ENCODE peak calls at places on chromosomes 16 and 17, in seven cellular contexts. One of them, this sample, is unnamed.

GRCh38 chr16:85535352-85536072 is 77.6 kb upstream of the GSE1 start:
- DNase-seq in thoracic aorta: no peak
- DNase-seq in heart right ventricle: no peak
- DNase-seq in spleen: no peak
- DNase-seq in esophagus squamous epithelium: no peak
- DNase-seq in PC-9: no peak
- DNase-seq in upper lobe of left lung: no peak
- DNase-seq in this sample: no peak

GRCh38 chr17:39235555-39236221 is 9.9 kb upstream of the STAC2 start:
- DNase-seq in PC-9: no peak
- DNase-seq in heart right ventricle: no peak
- DNase-seq in upper lobe of left lung: no peak
- DNase-seq in esophagus squamous epithelium: no peak
- DNase-seq in spleen: peak; percentile 50
- DNase-seq in thoracic aorta: no peak
- DNase-seq in this sample: no peak

GRCh38 chr16:84917492-84917891 is 93.8 kb downstream of the ZDHHC7 start:
- DNase-seq in PC-9: no peak
- DNase-seq in thoracic aorta: no peak
- DNase-seq in upper lobe of left lung: no peak
- DNase-seq in esophagus squamous epithelium: no peak
- DNase-seq in heart right ventricle: peak; percentile 59
- DNase-seq in spleen: no peak
- DNase-seq in this sample: no peak

GRCh38 chr16:85586360-85587145 is 26.6 kb upstream of the GSE1 start:
- DNase-seq in esophagus squamous epithelium: no peak
- DNase-seq in PC-9: no peak
- DNase-seq in spleen: no peak
- DNase-seq in upper lobe of left lung: peak; percentile 90
- DNase-seq in heart right ventricle: no peak
- DNase-seq in thoracic aorta: no peak
- DNase-seq in this sample: peak; percentile 37

GRCh38 chr17:33288954-33289353 is 4.1 kb downstream of the ASIC2 start:
- DNase-seq in thoracic aorta: no peak
- DNase-seq in PC-9: no peak
- DNase-seq in upper lobe of left lung: no peak
- DNase-seq in heart right ventricle: no peak
- DNase-seq in esophagus squamous epithelium: no peak
- DNase-seq in spleen: no peak
- DNase-seq in this sample: no peak

GRCh38 chr17:49549311-49549605 is 26.4 kb upstream of the NXPH3 start:
- DNase-seq in upper lobe of left lung: no peak
- DNase-seq in spleen: peak; percentile 43
- DNase-seq in esophagus squamous epithelium: no peak
- DNase-seq in PC-9: no peak
- DNase-seq in heart right ventricle: no peak
- DNase-seq in thoracic aorta: no peak
- DNase-seq in this sample: no peak

GRCh38 chr17:62824290-62825135 is 16.4 kb upstream of the MARCHF10 start:
- DNase-seq in PC-9: peak; percentile 98
- DNase-seq in heart right ventricle: no peak
- DNase-seq in esophagus squamous epithelium: no peak
- DNase-seq in upper lobe of left lung: no peak
- DNase-seq in thoracic aorta: no peak
- DNase-seq in spleen: no peak
- DNase-seq in this sample: no peak

GRCh38 chr17:67742025-67742424 is 24.3 kb downstream of the NOL11 start:
- DNase-seq in thoracic aorta: no peak
- DNase-seq in spleen: no peak
- DNase-seq in PC-9: no peak
- DNase-seq in esophagus squamous epithelium: no peak
- DNase-seq in heart right ventricle: no peak
- DNase-seq in upper lobe of left lung: no peak
- DNase-seq in this sample: no peak

GRCh38 chr16:4042581-4042980 is 73.7 kb downstream of the ADCY9 start:
- DNase-seq in PC-9: no peak
- DNase-seq in upper lobe of left lung: no peak
- DNase-seq in esophagus squamous epithelium: no peak
- DNase-seq in heart right ventricle: no peak
- DNase-seq in spleen: no peak
- DNase-seq in thoracic aorta: no peak
- DNase-seq in this sample: no peak

GRCh38 chr17:59796138-59796537 is 88.7 kb downstream of the VMP1 start:
- DNase-seq in esophagus squamous epithelium: no peak
- DNase-seq in upper lobe of left lung: no peak
- DNase-seq in heart right ventricle: no peak
- DNase-seq in thoracic aorta: no peak
- DNase-seq in spleen: no peak
- DNase-seq in PC-9: no peak
- DNase-seq in this sample: no peak

GRCh38 chr17:74430706-74431567 is 951 bp upstream of the GPRC5C start:
- DNase-seq in PC-9: peak; percentile 83
- DNase-seq in spleen: peak; percentile 81
- DNase-seq in thoracic aorta: peak; percentile 81
- DNase-seq in esophagus squamous epithelium: no peak
- DNase-seq in heart right ventricle: peak; percentile 86
- DNase-seq in upper lobe of left lung: peak; percentile 95
- DNase-seq in this sample: peak; percentile 83

GRCh38 chr16:12545792-12546342 is 257.8 kb downstream of the CPPED1 start:
- DNase-seq in esophagus squamous epithelium: no peak
- DNase-seq in heart right ventricle: no peak
- DNase-seq in spleen: no peak
- DNase-seq in thoracic aorta: no peak
- DNase-seq in PC-9: no peak
- DNase-seq in upper lobe of left lung: no peak
- DNase-seq in this sample: no peak

GRCh38 chr17:6548578-6549330 is 7.6 kb downstream of the PITPNM3 start:
- DNase-seq in PC-9: no peak
- DNase-seq in esophagus squamous epithelium: no peak
- DNase-seq in thoracic aorta: no peak
- DNase-seq in heart right ventricle: peak; percentile 7
- DNase-seq in upper lobe of left lung: no peak
- DNase-seq in spleen: no peak
- DNase-seq in this sample: no peak

GRCh38 chr17:61689610-61690180 is 98.7 kb upstream of the NACA2 start:
- DNase-seq in upper lobe of left lung: no peak
- DNase-seq in heart right ventricle: no peak
- DNase-seq in esophagus squamous epithelium: no peak
- DNase-seq in spleen: no peak
- DNase-seq in thoracic aorta: no peak
- DNase-seq in PC-9: no peak
- DNase-seq in this sample: no peak

GRCh38 chr17:146983-147761 is 9.8 kb downstream of the SCGB1C2 start:
- DNase-seq in esophagus squamous epithelium: no peak
- DNase-seq in spleen: peak; percentile 62
- DNase-seq in PC-9: no peak
- DNase-seq in thoracic aorta: no peak
- DNase-seq in heart right ventricle: peak; percentile 4
- DNase-seq in upper lobe of left lung: peak; percentile 69
- DNase-seq in this sample: peak; percentile 10

GRCh38 chr16:68786685-68787418 is 49.8 kb downstream of the CDH1 start:
- DNase-seq in PC-9: no peak
- DNase-seq in esophagus squamous epithelium: no peak
- DNase-seq in heart right ventricle: no peak
- DNase-seq in thoracic aorta: no peak
- DNase-seq in spleen: no peak
- DNase-seq in upper lobe of left lung: no peak
- DNase-seq in this sample: no peak

GRCh38 chr16:4021916-4022315 is 94.3 kb downstream of the ADCY9 start:
- DNase-seq in thoracic aorta: no peak
- DNase-seq in PC-9: no peak
- DNase-seq in upper lobe of left lung: no peak
- DNase-seq in esophagus squamous epithelium: no peak
- DNase-seq in heart right ventricle: no peak
- DNase-seq in spleen: no peak
- DNase-seq in this sample: no peak

GRCh38 chr16:57976331-57976796 is 5.4 kb upstream of the CNGB1 start:
- DNase-seq in heart right ventricle: no peak
- DNase-seq in thoracic aorta: no peak
- DNase-seq in esophagus squamous epithelium: no peak
- DNase-seq in spleen: no peak
- DNase-seq in PC-9: peak; percentile 62
- DNase-seq in upper lobe of left lung: no peak
- DNase-seq in this sample: no peak

GRCh38 chr17:51611585-51611984 is 351.2 kb downstream of the UTP18 start:
- DNase-seq in heart right ventricle: peak; percentile 26
- DNase-seq in esophagus squamous epithelium: no peak
- DNase-seq in upper lobe of left lung: no peak
- DNase-seq in spleen: peak; percentile 73
- DNase-seq in PC-9: no peak
- DNase-seq in thoracic aorta: no peak
- DNase-seq in this sample: no peak

GRCh38 chr16:23505942-23506605 is 4.2 kb downstream of the GGA2 start:
- DNase-seq in PC-9: no peak
- DNase-seq in thoracic aorta: no peak
- DNase-seq in esophagus squamous epithelium: no peak
- DNase-seq in spleen: no peak
- DNase-seq in heart right ventricle: no peak
- DNase-seq in upper lobe of left lung: no peak
- DNase-seq in this sample: no peak

GRCh38 chr16:57939872-57940224 is 31.1 kb downstream of the CNGB1 start:
- DNase-seq in heart right ventricle: no peak
- DNase-seq in spleen: no peak
- DNase-seq in PC-9: no peak
- DNase-seq in esophagus squamous epithelium: no peak
- DNase-seq in thoracic aorta: no peak
- DNase-seq in upper lobe of left lung: no peak
- DNase-seq in this sample: no peak

GRCh38 chr16:50548659-50549560 is 714 bp downstream of the NKD1 start:
- DNase-seq in esophagus squamous epithelium: no peak
- DNase-seq in upper lobe of left lung: peak; percentile 72
- DNase-seq in PC-9: no peak
- DNase-seq in thoracic aorta: no peak
- DNase-seq in spleen: peak; percentile 89
- DNase-seq in heart right ventricle: no peak
- DNase-seq in this sample: no peak

GRCh38 chr17:28717578-28718316 is at the start of gene RAB34:
- DNase-seq in PC-9: peak; percentile 74
- DNase-seq in spleen: peak; percentile 89
- DNase-seq in esophagus squamous epithelium: no peak
- DNase-seq in upper lobe of left lung: peak; percentile 92
- DNase-seq in thoracic aorta: peak; percentile 47
- DNase-seq in heart right ventricle: peak; percentile 72
- DNase-seq in this sample: peak; percentile 72

GRCh38 chr16:75273054-75273925 is 21.9 kb upstream of the BCAR1 start:
- DNase-seq in PC-9: peak; percentile 63
- DNase-seq in esophagus squamous epithelium: no peak
- DNase-seq in upper lobe of left lung: no peak
- DNase-seq in spleen: no peak
- DNase-seq in thoracic aorta: no peak
- DNase-seq in heart right ventricle: no peak
- DNase-seq in this sample: no peak

GRCh38 chr16:24612656-24613055 is 73.3 kb downstream of the RBBP6 start:
- DNase-seq in heart right ventricle: no peak
- DNase-seq in PC-9: no peak
- DNase-seq in upper lobe of left lung: no peak
- DNase-seq in esophagus squamous epithelium: no peak
- DNase-seq in thoracic aorta: no peak
- DNase-seq in spleen: no peak
- DNase-seq in this sample: no peak

GRCh38 chr16:24611310-24611709 is 71.9 kb downstream of the RBBP6 start:
- DNase-seq in upper lobe of left lung: no peak
- DNase-seq in heart right ventricle: no peak
- DNase-seq in spleen: no peak
- DNase-seq in esophagus squamous epithelium: no peak
- DNase-seq in PC-9: no peak
- DNase-seq in thoracic aorta: no peak
- DNase-seq in this sample: no peak

GRCh38 chr16:24609740-24610420 is 70.5 kb downstream of the RBBP6 start:
- DNase-seq in heart right ventricle: peak; percentile 11
- DNase-seq in thoracic aorta: peak; percentile 39
- DNase-seq in upper lobe of left lung: no peak
- DNase-seq in spleen: no peak
- DNase-seq in esophagus squamous epithelium: no peak
- DNase-seq in PC-9: no peak
- DNase-seq in this sample: peak; percentile 35

GRCh38 chr16:24609417-24609739 is 70.0 kb downstream of the RBBP6 start:
- DNase-seq in heart right ventricle: no peak
- DNase-seq in thoracic aorta: no peak
- DNase-seq in PC-9: no peak
- DNase-seq in upper lobe of left lung: no peak
- DNase-seq in spleen: no peak
- DNase-seq in esophagus squamous epithelium: no peak
- DNase-seq in this sample: no peak

GRCh38 chr16:24610421-24610765 is 71.0 kb downstream of the RBBP6 start:
- DNase-seq in thoracic aorta: no peak
- DNase-seq in PC-9: no peak
- DNase-seq in heart right ventricle: no peak
- DNase-seq in spleen: peak; percentile 73
- DNase-seq in upper lobe of left lung: peak; percentile 62
- DNase-seq in esophagus squamous epithelium: no peak
- DNase-seq in this sample: peak; percentile 27
- H3K27ac ChIP-seq in thoracic aorta: no peak overlapping the region
- H3K27ac ChIP-seq in PC-9: no peak overlapping the region
- H3K27ac ChIP-seq in heart right ventricle: no peak overlapping the region
- H3K27ac ChIP-seq in spleen: no peak overlapping the region
- H3K27ac ChIP-seq in upper lobe of left lung: no peak overlapping the region
- H3K27ac ChIP-seq in esophagus squamous epithelium: no peak overlapping the region
- H3K27ac ChIP-seq in this sample: no peak overlapping the region

DNA sequence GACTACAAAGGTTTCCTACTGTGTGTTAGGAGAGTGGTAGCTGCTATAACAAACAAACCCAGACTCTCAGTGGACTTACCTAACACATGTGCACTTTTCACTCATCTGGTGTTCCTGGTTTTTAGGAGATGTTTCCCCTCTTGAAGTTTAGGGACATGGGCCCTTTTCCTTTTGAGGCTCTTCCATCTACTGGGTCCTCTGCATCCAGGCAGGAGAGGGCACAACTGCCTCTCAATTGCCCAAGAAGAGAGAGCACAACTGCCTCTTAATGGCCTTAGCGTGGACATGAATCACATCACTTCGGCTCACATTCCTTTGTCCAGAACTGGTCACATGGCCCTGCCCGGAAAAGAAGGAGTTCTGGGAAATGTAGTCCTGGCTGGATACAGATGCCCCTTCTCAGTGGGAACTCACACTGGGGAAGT is 9.8 kb upstream of the TNRC6C start:
- DNase-seq in upper lobe of left lung: no peak
- DNase-seq in PC-9: no peak
- DNase-seq in spleen: no peak
- DNase-seq in esophagus squamous epithelium: no peak
- DNase-seq in heart right ventricle: peak; percentile 19
- DNase-seq in thoracic aorta: no peak
- DNase-seq in this sample: no peak
- TF ChIP-seq CTCF in upper lobe of left lung: no peak
- TF ChIP-seq CTCF in PC-9: no peak
- TF ChIP-seq CTCF in spleen: no peak
- TF ChIP-seq CTCF in esophagus squamous epithelium: no peak
- TF ChIP-seq CTCF in heart right ventricle: no peak
- TF ChIP-seq CTCF in thoracic aorta: no peak
- TF ChIP-seq CTCF in this sample: no peak

GRCh38 chr17:40333781-40334453 is 24.9 kb downstream of the RARA start:
- DNase-seq in heart right ventricle: peak; percentile 11
- DNase-seq in thoracic aorta: no peak
- DNase-seq in PC-9: no peak
- DNase-seq in upper lobe of left lung: no peak
- DNase-seq in spleen: no peak
- DNase-seq in esophagus squamous epithelium: no peak
- DNase-seq in this sample: no peak
- H3K27ac ChIP-seq in heart right ventricle: peak overlapping the region; percentile 98
- H3K27ac ChIP-seq in thoracic aorta: peak overlapping the region; percentile 71
- H3K27ac ChIP-seq in PC-9: no peak overlapping the region
- H3K27ac ChIP-seq in upper lobe of left lung: peak overlapping the region; percentile 96
- H3K27ac ChIP-seq in spleen: peak overlapping the region; percentile 92
- H3K27ac ChIP-seq in esophagus squamous epithelium: no peak overlapping the region
- H3K27ac ChIP-seq in this sample: peak overlapping the region; percentile 90

GRCh38 chr17:81552244-81553017 is at the start of gene FAAP100:
- DNase-seq in esophagus squamous epithelium: no peak
- DNase-seq in spleen: peak; percentile 95
- DNase-seq in heart right ventricle: peak; percentile 74
- DNase-seq in thoracic aorta: no peak
- DNase-seq in upper lobe of left lung: peak; percentile 97
- DNase-seq in PC-9: peak; percentile 37
- DNase-seq in this sample: peak; percentile 82
- TF ChIP-seq CTCF in esophagus squamous epithelium: no peak
- TF ChIP-seq CTCF in spleen: no peak
- TF ChIP-seq CTCF in heart right ventricle: no peak
- TF ChIP-seq CTCF in thoracic aorta: no peak
- TF ChIP-seq CTCF in upper lobe of left lung: no peak
- TF ChIP-seq CTCF in PC-9: no peak
- TF ChIP-seq CTCF in this sample: no peak